ENCODE peak calls at places on chromosomes 12 and 14, in six cellular contexts. I is uterus, U is breast epithelium, F is tibial nerve, E is A549, A is ovary. Z is an unnamed sample.

GRCh38 chr12:108063192-108063591 is 65.9 kb upstream of the WSCD2 start:
- DNase-seq in I (no peak), U (no peak), F (no peak), E (peak), A (no peak), Z (no peak)

GRCh38 chr12:96471368-96472040 is 17.9 kb upstream of the CFAP54 start:
- DNase-seq in I (no peak), U (no peak), F (no peak), E (no peak), A (no peak), Z (no peak)

GRCh38 chr12:17333287-17333686 is 727.3 kb upstream of the LMO3 start:
- DNase-seq in I (no peak), U (no peak), F (no peak), E (peak), A (no peak), Z (no peak)

GRCh38 chr14:53956427-53957201 is at the start of gene BMP4:
- DNase-seq in I (peak), U (peak), F (peak), E (peak), A (peak), Z (peak)

GRCh38 chr12:113551563-113551962 is 79.9 kb upstream of the LHX5 start:
- DNase-seq in I (no peak), U (no peak), F (no peak), E (no peak), A (no peak), Z (no peak)

GRCh38 chr12:93524386-93525133 is 47.9 kb upstream of the SOCS2 start:
- DNase-seq in I (no peak), U (no peak), F (no peak), E (peak), A (no peak), Z (no peak)

GRCh38 chr14:40053396-40053795 is 621.2 kb upstream of the FBXO33 start:
- DNase-seq in I (no peak), U (no peak), F (no peak), E (no peak), A (no peak), Z (no peak)

GRCh38 chr12:116759783-116760581 is 21.9 kb downstream of the RNFT2 start:
- DNase-seq in I (no peak), U (no peak), F (no peak), E (peak), A (no peak), Z (peak)

GRCh38 chr12:15682826-15683225 is 106.4 kb downstream of the EPS8 start:
- DNase-seq in I (no peak), U (no peak), F (no peak), E (peak), A (no peak), Z (no peak)

GRCh38 chr14:24398943-24399801 is at the start of gene NYNRIN:
- DNase-seq in I (peak), U (no peak), F (no peak), E (no peak), A (peak), Z (peak)

GRCh38 chr12:38392584-38393144 is 76.1 kb downstream of the ALG10B start:
- DNase-seq in I (no peak), U (no peak), F (no peak), E (peak), A (no peak), Z (no peak)

GRCh38 chr12:42486407-42486806 is 103.1 kb downstream of the PRICKLE1 start:
- DNase-seq in I (no peak), U (no peak), F (no peak), E (no peak), A (no peak), Z (no peak)

GRCh38 chr12:42484996-42485395 is 104.5 kb downstream of the PRICKLE1 start:
- DNase-seq in I (no peak), U (no peak), F (no peak), E (no peak), A (no peak), Z (no peak)

GRCh38 chr12:42482820-42483533 is 106.6 kb downstream of the PRICKLE1 start:
- DNase-seq in I (peak), U (peak), F (peak), E (peak), A (peak), Z (peak)

GRCh38 chr12:42483534-42483857 is 106.0 kb downstream of the PRICKLE1 start:
- DNase-seq in I (peak), U (no peak), F (no peak), E (no peak), A (peak), Z (peak)

GRCh38 chr12:42485823-42486222 is 103.7 kb downstream of the PRICKLE1 start:
- DNase-seq in I (no peak), U (no peak), F (no peak), E (no peak), A (no peak), Z (no peak)
- TF ChIP-seq POLR2A in I (no peak), U (no peak), F (no peak), E (no peak), A (no peak), Z (no peak)

DNA sequence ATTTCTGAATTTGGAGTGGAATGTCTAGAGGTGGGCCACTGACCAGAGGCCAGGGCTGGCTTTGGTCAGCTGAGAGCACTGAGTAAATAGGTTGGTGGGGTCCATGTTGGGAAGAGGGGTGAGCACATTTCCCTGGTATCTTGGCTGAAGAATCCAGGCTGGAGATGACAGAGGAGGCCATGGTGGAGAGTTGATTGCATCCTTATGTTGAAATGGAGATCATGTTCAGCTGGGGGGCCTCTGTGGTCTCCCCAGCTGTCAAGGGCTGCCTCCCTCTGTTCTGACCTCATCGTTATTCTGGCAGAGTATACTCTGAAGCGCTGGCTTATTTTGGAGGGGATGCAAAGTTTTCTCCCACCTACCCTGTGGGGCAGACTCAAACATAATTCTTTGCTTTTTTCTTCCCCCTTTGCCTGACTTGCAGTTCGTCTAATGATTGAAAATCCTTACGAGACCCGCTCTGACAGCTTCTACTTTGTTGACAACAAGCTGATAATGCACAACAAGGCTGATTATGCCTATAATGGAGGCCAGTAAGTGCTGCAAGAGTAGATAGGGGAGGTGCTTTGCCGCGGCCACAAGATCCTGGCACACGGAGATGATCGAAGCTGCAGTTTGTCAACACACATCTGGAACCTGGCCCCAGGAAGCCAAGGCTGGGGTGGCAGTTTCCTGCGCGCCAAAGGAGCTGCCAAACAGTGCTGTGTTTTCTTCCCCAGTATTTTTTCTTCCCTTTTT is 6.0 kb upstream of the ACADS start:
- DNase-seq in I (no peak), U (no peak), F (no peak), E (no peak), A (no peak), Z (no peak)
- H3K27ac ChIP-seq in I (no peak), U (no peak), F (no peak), E (no peak), A (no peak), Z (no peak)

GRCh38 chr14:63730659-63731058 is 2.8 kb upstream of the SGPP1 start:
- DNase-seq in I (no peak), U (no peak), F (no peak), E (no peak), A (no peak), Z (no peak)

GRCh38 chr14:63725786-63726185 is 2.1 kb downstream of the SGPP1 start:
- DNase-seq in I (no peak), U (no peak), F (no peak), E (no peak), A (no peak), Z (no peak)

GRCh38 chr14:63727736-63728728 is at the start of gene SGPP1:
- DNase-seq in I (peak), U (peak), F (peak), E (peak), A (peak), Z (peak)

GRCh38 chr14:63727231-63727735 is 582 bp downstream of the SGPP1 start:
- DNase-seq in I (peak), U (no peak), F (peak), E (peak), A (peak), Z (peak)

DNA sequence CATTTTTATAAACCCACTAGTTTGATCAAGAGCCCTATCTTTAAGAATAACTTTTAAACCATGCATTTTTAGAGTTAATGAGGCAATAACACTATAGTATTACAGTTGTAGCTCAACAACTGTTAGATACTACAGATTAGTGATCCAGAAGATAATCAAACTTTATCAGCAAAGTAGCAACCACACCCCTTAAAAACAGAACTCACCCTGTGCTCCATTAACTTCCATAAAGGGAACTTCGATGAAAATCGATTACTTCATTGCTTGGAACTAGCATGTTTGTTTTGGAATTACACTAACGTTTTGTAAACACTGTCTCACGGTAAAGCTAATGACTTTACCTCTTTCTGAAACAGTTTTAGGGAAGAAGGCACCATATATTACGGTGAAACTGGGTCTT is 1.4 kb downstream of the SGPP1 start:
- DNase-seq in I (no peak), U (no peak), F (no peak), E (no peak), A (no peak), Z (no peak)
- TF ChIP-seq POLR2A in I (no peak), U (no peak), F (no peak), E (no peak), A (no peak), Z (no peak)

GRCh38 chr12:50564948-50565297 is 60.1 kb downstream of the DIP2B start:
- DNase-seq in I (no peak), U (no peak), F (no peak), E (no peak), A (no peak), Z (no peak)

GRCh38 chr12:50567926-50568325 is 63.1 kb downstream of the DIP2B start:
- DNase-seq in I (no peak), U (no peak), F (no peak), E (peak), A (no peak), Z (no peak)

GRCh38 chr12:50564240-50564947 is 59.6 kb downstream of the DIP2B start:
- DNase-seq in I (no peak), U (no peak), F (no peak), E (no peak), A (no peak), Z (no peak)

GRCh38 chr12:50568338-50569155 is 63.8 kb downstream of the DIP2B start:
- DNase-seq in I (no peak), U (no peak), F (no peak), E (no peak), A (no peak), Z (no peak)

DNA sequence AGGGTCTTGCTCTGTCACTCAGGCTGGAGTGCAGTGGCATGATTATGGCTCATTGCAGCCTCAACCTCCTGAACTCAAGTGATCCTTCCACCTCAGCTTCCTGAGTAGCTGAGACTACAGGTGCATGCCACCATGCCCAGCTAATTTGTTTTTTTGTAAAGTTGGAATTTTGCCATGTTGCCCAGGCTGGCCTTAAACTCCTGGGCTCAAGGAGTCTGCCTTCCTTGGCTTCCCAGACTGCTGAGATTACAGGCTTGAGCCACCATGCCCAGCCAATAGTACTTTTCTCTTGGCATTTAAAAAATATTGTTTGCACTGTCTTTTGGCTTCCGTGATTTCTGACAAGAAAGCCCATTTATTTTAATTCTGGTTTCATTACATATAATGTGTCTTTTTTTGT is 61.3 kb downstream of the DIP2B start:
- DNase-seq in I (no peak), U (no peak), F (no peak), E (no peak), A (no peak), Z (no peak)
- H3K27ac ChIP-seq in I (no peak), U (no peak), F (peak), E (no peak), A (no peak), Z (no peak)

GRCh38 chr12:126355346-126355745 is 1290.1 kb downstream of the AACS start:
- DNase-seq in I (no peak), U (no peak), F (no peak), E (no peak), A (no peak), Z (no peak)

GRCh38 chr12:126354633-126355032 is 1289.4 kb downstream of the AACS start:
- DNase-seq in I (no peak), U (no peak), F (no peak), E (no peak), A (no peak), Z (no peak)

GRCh38 chr12:126358806-126359205 is 1293.6 kb downstream of the AACS start:
- DNase-seq in I (no peak), U (no peak), F (no peak), E (no peak), A (no peak), Z (no peak)

GRCh38 chr12:126349383-126349782 is 1284.1 kb downstream of the AACS start:
- DNase-seq in I (no peak), U (no peak), F (no peak), E (no peak), A (no peak), Z (no peak)

DNA sequence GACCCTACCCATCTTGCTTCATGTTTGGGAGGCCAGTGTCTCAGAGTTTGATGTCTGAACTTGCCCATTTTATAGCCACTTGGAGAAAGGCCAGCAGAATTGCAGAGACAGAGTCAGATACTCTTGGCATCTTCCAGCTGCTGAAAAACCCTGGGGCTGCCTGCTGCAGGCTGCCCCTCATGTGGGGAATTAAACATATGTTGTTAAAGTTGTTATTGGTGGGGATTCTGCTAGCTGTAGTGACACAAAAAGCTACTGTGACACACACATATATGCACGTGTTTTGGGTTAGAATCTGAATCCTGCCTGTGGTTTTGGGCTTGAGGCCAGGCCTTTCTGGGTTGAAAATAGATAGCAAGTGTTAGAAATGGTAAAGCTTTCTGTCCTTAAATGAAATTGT is 1288.4 kb downstream of the AACS start:
- DNase-seq in I (no peak), U (no peak), F (no peak), E (no peak), A (no peak), Z (no peak)
- TF ChIP-seq POLR2A in I (no peak), U (no peak), F (no peak), E (no peak), A (no peak), Z (no peak)

DNA sequence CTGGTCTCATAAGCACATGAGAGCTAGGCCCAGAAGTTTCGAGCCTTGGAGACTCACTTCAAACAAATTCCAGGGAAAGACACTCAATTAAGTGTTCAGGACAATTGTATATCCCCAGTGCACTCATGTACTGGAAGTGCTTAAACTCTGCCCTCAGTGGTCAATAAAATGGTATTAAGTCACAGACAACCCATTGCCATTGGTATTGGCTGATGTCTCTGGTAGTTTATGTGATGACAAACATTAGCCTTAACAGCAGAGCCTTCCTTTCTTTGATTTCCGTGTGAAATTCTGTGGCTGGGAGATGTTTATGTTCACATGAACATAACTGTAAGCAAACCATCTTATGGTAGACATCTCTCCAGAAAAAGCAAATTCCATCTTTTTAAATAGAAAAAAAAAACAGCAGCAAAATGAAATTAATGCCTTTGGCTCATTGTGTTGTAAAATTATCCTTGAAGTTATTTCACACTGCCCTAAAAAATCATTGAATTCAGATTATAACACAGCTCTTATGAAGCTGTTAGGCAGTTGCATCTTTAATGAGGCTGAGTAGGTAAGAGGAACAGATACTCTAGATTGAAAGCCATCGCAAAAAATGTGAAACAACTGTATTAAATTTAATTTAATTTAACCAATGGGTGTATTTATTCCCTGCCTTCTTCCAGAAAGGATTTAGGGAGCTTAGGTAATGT is 216.2 kb upstream of the PLEKHG7 start:
- DNase-seq in I (no peak), U (no peak), F (no peak), E (no peak), A (no peak), Z (no peak)
- H3K27ac ChIP-seq in I (peak), U (peak), F (peak), E (no peak), A (no peak), Z (no peak)

DNA sequence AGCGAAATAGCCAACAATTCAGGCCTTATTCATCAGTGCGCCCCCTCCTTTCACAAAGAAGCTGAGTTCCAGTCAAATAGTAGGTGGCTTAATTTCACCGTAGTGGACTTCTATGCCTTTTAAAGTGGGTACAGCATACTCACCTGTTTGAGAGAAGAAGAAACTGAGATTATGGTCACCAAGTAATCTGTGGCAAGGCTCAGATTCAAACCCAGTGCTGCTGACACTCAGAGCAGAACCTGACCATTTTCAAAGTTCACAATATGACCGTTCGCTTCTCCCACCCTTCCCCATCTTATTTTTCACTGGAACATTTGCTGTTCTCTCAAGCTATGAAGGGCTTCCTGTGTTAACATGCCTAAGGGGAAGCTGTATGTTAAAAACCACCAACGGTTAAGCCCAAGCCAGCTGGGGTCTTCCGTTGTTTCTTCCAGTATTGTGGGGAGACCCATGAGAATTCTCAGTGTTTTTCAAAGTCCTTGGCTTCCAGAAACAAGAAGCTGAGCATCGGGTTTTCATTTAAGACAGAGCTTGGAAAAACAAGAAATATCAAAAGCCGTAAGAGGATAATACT is 6.1 kb upstream of the PSMA6 start:
- DNase-seq in I (no peak), U (no peak), F (no peak), E (no peak), A (no peak), Z (no peak)
- TF ChIP-seq POLR2A in I (no peak), U (no peak), F (no peak), E (no peak), A (no peak), Z (no peak)

GRCh38 chr12:118237908-118238307 is 102.0 kb downstream of the PEBP1 start:
- DNase-seq in I (no peak), U (no peak), F (no peak), E (peak), A (no peak), Z (no peak)
- H3K27ac ChIP-seq in I (no peak), U (no peak), F (no peak), E (no peak), A (no peak), Z (no peak)

GRCh38 chr14:37172024-37172869 is at the start of gene SLC25A21:
- DNase-seq in I (peak), U (peak), F (peak), E (peak), A (peak), Z (peak)
- TF ChIP-seq POLR2A in I (no peak), U (peak), F (peak), E (peak), A (peak), Z (no peak)

Z was measured in heart left ventricle.